ENCODE peak calls at places on chromosomes 16 and 17, in eight cellular contexts. One of them, this sample, is unnamed.
A peak's percentile ranks its signal among the peaks of the same experiment; 100 is the strongest.

GRCh38 chr16:1492923-1493745 is at the start of gene TELO2:
- DNase-seq in activated effector memory CD4-positive, alpha-beta T cell treated with anti-CD3 and anti-CD28 coated beads, Interleukin-2, amount 50 U/mL, for 16 hours: peak; percentile 95
- DNase-seq in WTC11: peak; percentile 77
- DNase-seq in NCI-H1436 treated with DMSO at 0.1 percent for 48 hours: no peak
- DNase-seq in stimulated activated CD4-positive, alpha-beta T cell treated with anti-CD3 and anti-CD28 coated beads, Interleukin-4, amount 100 ng/mL, for 24 hours: peak; percentile 85
- DNase-seq in CD4-positive, alpha-beta memory T cell: peak; percentile 85
- DNase-seq in stimulated activated naive CD8-positive, alpha-beta T cell treated with anti-CD3 and anti-CD28 coated beads, Interleukin-15, Interleukin-2, amounts not matched to agents 100 U/mL and 50 U/mL, for 24 hours: peak; percentile 92
- DNase-seq in AG04450: peak; percentile 42
- DNase-seq in this sample: peak; percentile 80

GRCh38 chr16:8816967-8817662 is 19.5 kb downstream of the PMM2 start:
- DNase-seq in CD4-positive, alpha-beta memory T cell: no peak
- DNase-seq in stimulated activated naive CD8-positive, alpha-beta T cell treated with anti-CD3 and anti-CD28 coated beads, Interleukin-15, Interleukin-2, amounts not matched to agents 100 U/mL and 50 U/mL, for 24 hours: no peak
- DNase-seq in NCI-H1436 treated with DMSO at 0.1 percent for 48 hours: no peak
- DNase-seq in WTC11: no peak
- DNase-seq in activated effector memory CD4-positive, alpha-beta T cell treated with anti-CD3 and anti-CD28 coated beads, Interleukin-2, amount 50 U/mL, for 16 hours: no peak
- DNase-seq in stimulated activated CD4-positive, alpha-beta T cell treated with anti-CD3 and anti-CD28 coated beads, Interleukin-4, amount 100 ng/mL, for 24 hours: no peak
- DNase-seq in AG04450: no peak
- DNase-seq in this sample: no peak

GRCh38 chr17:77421635-77421982 is 280.8 kb downstream of the SEC14L1 start:
- DNase-seq in activated effector memory CD4-positive, alpha-beta T cell treated with anti-CD3 and anti-CD28 coated beads, Interleukin-2, amount 50 U/mL, for 16 hours: no peak
- DNase-seq in NCI-H1436 treated with DMSO at 0.1 percent for 48 hours: no peak
- DNase-seq in stimulated activated CD4-positive, alpha-beta T cell treated with anti-CD3 and anti-CD28 coated beads, Interleukin-4, amount 100 ng/mL, for 24 hours: no peak
- DNase-seq in WTC11: no peak
- DNase-seq in AG04450: no peak
- DNase-seq in stimulated activated naive CD8-positive, alpha-beta T cell treated with anti-CD3 and anti-CD28 coated beads, Interleukin-15, Interleukin-2, amounts not matched to agents 100 U/mL and 50 U/mL, for 24 hours: peak; percentile 16
- DNase-seq in CD4-positive, alpha-beta memory T cell: no peak
- DNase-seq in this sample: no peak

GRCh38 chr16:47970291-47970931 is 185.4 kb downstream of the ABCC12 start:
- DNase-seq in stimulated activated naive CD8-positive, alpha-beta T cell treated with anti-CD3 and anti-CD28 coated beads, Interleukin-15, Interleukin-2, amounts not matched to agents 100 U/mL and 50 U/mL, for 24 hours: no peak
- DNase-seq in WTC11: no peak
- DNase-seq in CD4-positive, alpha-beta memory T cell: no peak
- DNase-seq in activated effector memory CD4-positive, alpha-beta T cell treated with anti-CD3 and anti-CD28 coated beads, Interleukin-2, amount 50 U/mL, for 16 hours: no peak
- DNase-seq in NCI-H1436 treated with DMSO at 0.1 percent for 48 hours: no peak
- DNase-seq in stimulated activated CD4-positive, alpha-beta T cell treated with anti-CD3 and anti-CD28 coated beads, Interleukin-4, amount 100 ng/mL, for 24 hours: no peak
- DNase-seq in AG04450: peak; percentile 13
- DNase-seq in this sample: peak; percentile 75

GRCh38 chr17:39002991-39003715 is 36.0 kb upstream of the FBXO47 start:
- DNase-seq in CD4-positive, alpha-beta memory T cell: peak; percentile 75
- DNase-seq in stimulated activated CD4-positive, alpha-beta T cell treated with anti-CD3 and anti-CD28 coated beads, Interleukin-4, amount 100 ng/mL, for 24 hours: peak; percentile 33
- DNase-seq in activated effector memory CD4-positive, alpha-beta T cell treated with anti-CD3 and anti-CD28 coated beads, Interleukin-2, amount 50 U/mL, for 16 hours: peak; percentile 76
- DNase-seq in WTC11: no peak
- DNase-seq in NCI-H1436 treated with DMSO at 0.1 percent for 48 hours: no peak
- DNase-seq in stimulated activated naive CD8-positive, alpha-beta T cell treated with anti-CD3 and anti-CD28 coated beads, Interleukin-15, Interleukin-2, amounts not matched to agents 100 U/mL and 50 U/mL, for 24 hours: peak; percentile 41
- DNase-seq in AG04450: no peak
- DNase-seq in this sample: peak; percentile 73

GRCh38 chr17:80361495-80362220 is 53.3 kb upstream of the ENDOV start:
- DNase-seq in CD4-positive, alpha-beta memory T cell: no peak
- DNase-seq in stimulated activated naive CD8-positive, alpha-beta T cell treated with anti-CD3 and anti-CD28 coated beads, Interleukin-15, Interleukin-2, amounts not matched to agents 100 U/mL and 50 U/mL, for 24 hours: peak; percentile 38
- DNase-seq in NCI-H1436 treated with DMSO at 0.1 percent for 48 hours: no peak
- DNase-seq in AG04450: no peak
- DNase-seq in WTC11: peak; percentile 77
- DNase-seq in activated effector memory CD4-positive, alpha-beta T cell treated with anti-CD3 and anti-CD28 coated beads, Interleukin-2, amount 50 U/mL, for 16 hours: peak; percentile 63
- DNase-seq in stimulated activated CD4-positive, alpha-beta T cell treated with anti-CD3 and anti-CD28 coated beads, Interleukin-4, amount 100 ng/mL, for 24 hours: peak; percentile 26
- DNase-seq in this sample: no peak

GRCh38 chr17:279776-280175 is 72.8 kb downstream of the RPH3AL start:
- DNase-seq in NCI-H1436 treated with DMSO at 0.1 percent for 48 hours: no peak
- DNase-seq in stimulated activated naive CD8-positive, alpha-beta T cell treated with anti-CD3 and anti-CD28 coated beads, Interleukin-15, Interleukin-2, amounts not matched to agents 100 U/mL and 50 U/mL, for 24 hours: no peak
- DNase-seq in WTC11: no peak
- DNase-seq in CD4-positive, alpha-beta memory T cell: no peak
- DNase-seq in AG04450: no peak
- DNase-seq in stimulated activated CD4-positive, alpha-beta T cell treated with anti-CD3 and anti-CD28 coated beads, Interleukin-4, amount 100 ng/mL, for 24 hours: no peak
- DNase-seq in activated effector memory CD4-positive, alpha-beta T cell treated with anti-CD3 and anti-CD28 coated beads, Interleukin-2, amount 50 U/mL, for 16 hours: peak; percentile 5
- DNase-seq in this sample: no peak

GRCh38 chr16:1532081-1532760 is 1.2 kb upstream of the TMEM204 start:
- DNase-seq in stimulated activated CD4-positive, alpha-beta T cell treated with anti-CD3 and anti-CD28 coated beads, Interleukin-4, amount 100 ng/mL, for 24 hours: no peak
- DNase-seq in CD4-positive, alpha-beta memory T cell: no peak
- DNase-seq in stimulated activated naive CD8-positive, alpha-beta T cell treated with anti-CD3 and anti-CD28 coated beads, Interleukin-15, Interleukin-2, amounts not matched to agents 100 U/mL and 50 U/mL, for 24 hours: no peak
- DNase-seq in NCI-H1436 treated with DMSO at 0.1 percent for 48 hours: no peak
- DNase-seq in WTC11: no peak
- DNase-seq in activated effector memory CD4-positive, alpha-beta T cell treated with anti-CD3 and anti-CD28 coated beads, Interleukin-2, amount 50 U/mL, for 16 hours: no peak
- DNase-seq in AG04450: no peak
- DNase-seq in this sample: no peak

GRCh38 chr16:23278031-23278430 is 24.1 kb upstream of the SCNN1B start:
- DNase-seq in stimulated activated CD4-positive, alpha-beta T cell treated with anti-CD3 and anti-CD28 coated beads, Interleukin-4, amount 100 ng/mL, for 24 hours: no peak
- DNase-seq in NCI-H1436 treated with DMSO at 0.1 percent for 48 hours: no peak
- DNase-seq in activated effector memory CD4-positive, alpha-beta T cell treated with anti-CD3 and anti-CD28 coated beads, Interleukin-2, amount 50 U/mL, for 16 hours: no peak
- DNase-seq in stimulated activated naive CD8-positive, alpha-beta T cell treated with anti-CD3 and anti-CD28 coated beads, Interleukin-15, Interleukin-2, amounts not matched to agents 100 U/mL and 50 U/mL, for 24 hours: no peak
- DNase-seq in AG04450: no peak
- DNase-seq in WTC11: no peak
- DNase-seq in CD4-positive, alpha-beta memory T cell: no peak
- DNase-seq in this sample: no peak

GRCh38 chr16:57747091-57747490 is 11.5 kb downstream of the KATNB1 start:
- DNase-seq in activated effector memory CD4-positive, alpha-beta T cell treated with anti-CD3 and anti-CD28 coated beads, Interleukin-2, amount 50 U/mL, for 16 hours: no peak
- DNase-seq in stimulated activated CD4-positive, alpha-beta T cell treated with anti-CD3 and anti-CD28 coated beads, Interleukin-4, amount 100 ng/mL, for 24 hours: no peak
- DNase-seq in NCI-H1436 treated with DMSO at 0.1 percent for 48 hours: no peak
- DNase-seq in CD4-positive, alpha-beta memory T cell: no peak
- DNase-seq in stimulated activated naive CD8-positive, alpha-beta T cell treated with anti-CD3 and anti-CD28 coated beads, Interleukin-15, Interleukin-2, amounts not matched to agents 100 U/mL and 50 U/mL, for 24 hours: no peak
- DNase-seq in AG04450: no peak
- DNase-seq in WTC11: no peak
- DNase-seq in this sample: no peak

GRCh38 chr16:24253192-24253591 is 2.9 kb upstream of the CACNG3 start:
- DNase-seq in AG04450: no peak
- DNase-seq in activated effector memory CD4-positive, alpha-beta T cell treated with anti-CD3 and anti-CD28 coated beads, Interleukin-2, amount 50 U/mL, for 16 hours: peak; percentile 67
- DNase-seq in stimulated activated naive CD8-positive, alpha-beta T cell treated with anti-CD3 and anti-CD28 coated beads, Interleukin-15, Interleukin-2, amounts not matched to agents 100 U/mL and 50 U/mL, for 24 hours: peak; percentile 27
- DNase-seq in CD4-positive, alpha-beta memory T cell: no peak
- DNase-seq in WTC11: peak; percentile 58
- DNase-seq in NCI-H1436 treated with DMSO at 0.1 percent for 48 hours: peak; percentile 35
- DNase-seq in stimulated activated CD4-positive, alpha-beta T cell treated with anti-CD3 and anti-CD28 coated beads, Interleukin-4, amount 100 ng/mL, for 24 hours: peak; percentile 40
- DNase-seq in this sample: peak; percentile 64

GRCh38 chr17:48619821-48620496 is 4.9 kb upstream of the HOXB8 start:
- DNase-seq in AG04450: no peak
- DNase-seq in stimulated activated naive CD8-positive, alpha-beta T cell treated with anti-CD3 and anti-CD28 coated beads, Interleukin-15, Interleukin-2, amounts not matched to agents 100 U/mL and 50 U/mL, for 24 hours: no peak
- DNase-seq in CD4-positive, alpha-beta memory T cell: no peak
- DNase-seq in stimulated activated CD4-positive, alpha-beta T cell treated with anti-CD3 and anti-CD28 coated beads, Interleukin-4, amount 100 ng/mL, for 24 hours: no peak
- DNase-seq in WTC11: no peak
- DNase-seq in NCI-H1436 treated with DMSO at 0.1 percent for 48 hours: no peak
- DNase-seq in activated effector memory CD4-positive, alpha-beta T cell treated with anti-CD3 and anti-CD28 coated beads, Interleukin-2, amount 50 U/mL, for 16 hours: no peak
- DNase-seq in this sample: no peak

GRCh38 chr17:17305282-17305801 is 2.2 kb downstream of the NT5M start:
- DNase-seq in stimulated activated CD4-positive, alpha-beta T cell treated with anti-CD3 and anti-CD28 coated beads, Interleukin-4, amount 100 ng/mL, for 24 hours: peak; percentile 50
- DNase-seq in WTC11: no peak
- DNase-seq in AG04450: no peak
- DNase-seq in CD4-positive, alpha-beta memory T cell: peak; percentile 63
- DNase-seq in NCI-H1436 treated with DMSO at 0.1 percent for 48 hours: no peak
- DNase-seq in activated effector memory CD4-positive, alpha-beta T cell treated with anti-CD3 and anti-CD28 coated beads, Interleukin-2, amount 50 U/mL, for 16 hours: peak; percentile 79
- DNase-seq in stimulated activated naive CD8-positive, alpha-beta T cell treated with anti-CD3 and anti-CD28 coated beads, Interleukin-15, Interleukin-2, amounts not matched to agents 100 U/mL and 50 U/mL, for 24 hours: peak; percentile 64
- DNase-seq in this sample: peak; percentile 7

GRCh38 chr17:57887161-57887560 is 37.3 kb upstream of the MRPS23 start:
- DNase-seq in NCI-H1436 treated with DMSO at 0.1 percent for 48 hours: no peak
- DNase-seq in CD4-positive, alpha-beta memory T cell: no peak
- DNase-seq in WTC11: no peak
- DNase-seq in stimulated activated naive CD8-positive, alpha-beta T cell treated with anti-CD3 and anti-CD28 coated beads, Interleukin-15, Interleukin-2, amounts not matched to agents 100 U/mL and 50 U/mL, for 24 hours: no peak
- DNase-seq in stimulated activated CD4-positive, alpha-beta T cell treated with anti-CD3 and anti-CD28 coated beads, Interleukin-4, amount 100 ng/mL, for 24 hours: no peak
- DNase-seq in activated effector memory CD4-positive, alpha-beta T cell treated with anti-CD3 and anti-CD28 coated beads, Interleukin-2, amount 50 U/mL, for 16 hours: no peak
- DNase-seq in AG04450: no peak
- DNase-seq in this sample: no peak

GRCh38 chr17:55327225-55328088 is 62.7 kb downstream of the HLF start:
- DNase-seq in stimulated activated naive CD8-positive, alpha-beta T cell treated with anti-CD3 and anti-CD28 coated beads, Interleukin-15, Interleukin-2, amounts not matched to agents 100 U/mL and 50 U/mL, for 24 hours: no peak
- DNase-seq in NCI-H1436 treated with DMSO at 0.1 percent for 48 hours: no peak
- DNase-seq in CD4-positive, alpha-beta memory T cell: no peak
- DNase-seq in AG04450: no peak
- DNase-seq in stimulated activated CD4-positive, alpha-beta T cell treated with anti-CD3 and anti-CD28 coated beads, Interleukin-4, amount 100 ng/mL, for 24 hours: no peak
- DNase-seq in activated effector memory CD4-positive, alpha-beta T cell treated with anti-CD3 and anti-CD28 coated beads, Interleukin-2, amount 50 U/mL, for 16 hours: no peak
- DNase-seq in WTC11: no peak
- DNase-seq in this sample: no peak